ENCODE peak calls at places on chromosome 16, in four cellular contexts. B is H9, Y is H1, H is IMR-90. J is an unnamed sample.

GRCh38 chr16:10325783-10326543 is 59.9 kb upstream of the ATF7IP2 start:
- DNase-seq in B (no peak), H (no peak), Y (no peak), J (no peak)

GRCh38 chr16:65117701-65118448 is 4.0 kb downstream of the CDH11 start:
- DNase-seq in B (peak; percentile 76), H (peak; percentile 90), Y (peak; percentile 71), J (peak; percentile 88)

GRCh38 chr16:85126731-85127662 is 14.7 kb upstream of the CIBAR2 start:
- DNase-seq in H (peak; percentile 93), Y (peak; percentile 66), B (no peak), J (peak; percentile 37)

GRCh38 chr16:47359478-47359877 is 101.4 kb downstream of the ITFG1 start:
- DNase-seq in Y (no peak), B (no peak), H (no peak), J (no peak)

GRCh38 chr16:4748682-4749411 is 14.5 kb downstream of the DNAAF8 start:
- DNase-seq in B (no peak), H (no peak), Y (no peak), J (no peak)

GRCh38 chr16:55406651-55407050 is 72.3 kb upstream of the MMP2 start:
- DNase-seq in H (no peak), Y (no peak), B (no peak), J (no peak)

GRCh38 chr16:53052519-53053501 is at the start of gene CHD9NB:
- DNase-seq in Y (no peak), H (peak; percentile 86), B (no peak), J (peak; percentile 49)

GRCh38 chr16:11078812-11079459 is 134.6 kb downstream of the CLEC16A start:
- DNase-seq in H (peak; percentile 83), B (no peak), Y (no peak), J (no peak)

GRCh38 chr16:85359147-85359822 is 247.0 kb upstream of the CIBAR2 start:
- DNase-seq in H (peak; percentile 34), B (no peak), Y (no peak), J (no peak)

GRCh38 chr16:77551352-77551751 is 116.5 kb upstream of the ADAMTS18 start:
- DNase-seq in Y (no peak), H (no peak), B (no peak), J (no peak)

GRCh38 chr16:84726079-84726669 is 26.4 kb downstream of the USP10 start:
- DNase-seq in B (peak; percentile 79), H (peak; percentile 85), Y (peak; percentile 93), J (peak; percentile 85)

GRCh38 chr16:28923652-28924398 is 1.2 kb downstream of the RABEP2 start:
- DNase-seq in B (no peak), H (no peak), Y (no peak), J (no peak)

GRCh38 chr16:25151996-25152395 is 40.5 kb downstream of the LCMT1 start:
- DNase-seq in B (no peak), Y (no peak), H (peak; percentile 58), J (peak; percentile 48)

GRCh38 chr16:64910351-64910750 is 211.5 kb downstream of the CDH11 start:
- DNase-seq in Y (no peak), H (peak; percentile 96), B (peak; percentile 30), J (peak; percentile 78)

GRCh38 chr16:77594798-77595625 is 127.3 kb upstream of the NUDT7 start:
- DNase-seq in B (no peak), H (no peak), Y (no peak), J (no peak)

GRCh38 chr16:68381363-68381724 is 67.0 kb downstream of the SMPD3 start:
- DNase-seq in H (no peak), Y (no peak), B (no peak), J (no peak)

GRCh38 chr16:53912155-53912554 is 208.2 kb downstream of the FTO start:
- DNase-seq in B (no peak), H (no peak), Y (no peak), J (no peak)

GRCh38 chr16:9090960-9091866 is at the start of gene HAPSTR1:
- DNase-seq in B (peak; percentile 100), Y (peak; percentile 95), H (peak; percentile 100), J (peak; percentile 100)

GRCh38 chr16:65116818-65117430 is 4.9 kb downstream of the CDH11 start:
- DNase-seq in H (peak; percentile 41), Y (no peak), B (no peak), J (no peak)

GRCh38 chr16:86343111-86343642 is 167.2 kb upstream of the FOXF1 start:
- DNase-seq in Y (no peak), B (no peak), H (peak; percentile 89), J (no peak)

GRCh38 chr16:25699069-25699468 is 7.3 kb downstream of the HS3ST4 start:
- DNase-seq in Y (no peak), H (no peak), B (no peak), J (no peak)

GRCh38 chr16:4682084-4682581 is 11.2 kb upstream of the NUDT16L1 start:
- DNase-seq in H (no peak), Y (no peak), B (no peak), J (no peak)

GRCh38 chr16:87318158-87318644 is 1.0 kb upstream of the C16orf95 start:
- DNase-seq in Y (no peak), B (no peak), H (peak; percentile 16), J (peak; percentile 10)

GRCh38 chr16:77496934-77497333 is 62.1 kb upstream of the ADAMTS18 start:
- DNase-seq in B (no peak), H (no peak), Y (no peak), J (no peak)

GRCh38 chr16:75550211-75550662 is 5.8 kb downstream of the TMEM231 start:
- DNase-seq in Y (no peak), H (peak; percentile 43), B (peak; percentile 82), J (peak; percentile 92)

GRCh38 chr16:66979011-66979717 is 9.2 kb upstream of the CES4A start:
- DNase-seq in H (no peak), Y (no peak), B (no peak), J (no peak)

GRCh38 chr16:12215302-12216105 is 239.0 kb downstream of the SNX29 start:
- DNase-seq in Y (peak; percentile 67), H (no peak), B (peak; percentile 57), J (peak; percentile 46)

GRCh38 chr16:85901110-85901509 is 2.1 kb downstream of the IRF8 start:
- DNase-seq in B (no peak), H (no peak), Y (no peak), J (no peak)

GRCh38 chr16:82439678-82440293 is 187.0 kb upstream of the CDH13 start:
- DNase-seq in H (peak; percentile 4), Y (peak; percentile 57), B (peak; percentile 39), J (peak; percentile 72)

GRCh38 chr16:11980167-11980844 is 3.8 kb downstream of the SNX29 start:
- DNase-seq in B (no peak), Y (no peak), H (no peak), J (no peak)

GRCh38 chr16:11781773-11782172 is 15.3 kb downstream of the ZC3H7A start:
- DNase-seq in H (no peak), Y (no peak), B (no peak), J (no peak)

GRCh38 chr16:3691778-3692177 is 25.5 kb downstream of the TRAP1 start:
- DNase-seq in Y (no peak), H (no peak), B (no peak), J (no peak)

GRCh38 chr16:85428168-85428898 is 184.8 kb upstream of the GSE1 start:
- DNase-seq in B (peak; percentile 60), H (no peak), Y (peak; percentile 84), J (no peak)

GRCh38 chr16:23578096-23578830 is 17.9 kb downstream of the NDUFAB1 start:
- DNase-seq in B (no peak), Y (no peak), H (peak; percentile 24), J (no peak)

DNA sequence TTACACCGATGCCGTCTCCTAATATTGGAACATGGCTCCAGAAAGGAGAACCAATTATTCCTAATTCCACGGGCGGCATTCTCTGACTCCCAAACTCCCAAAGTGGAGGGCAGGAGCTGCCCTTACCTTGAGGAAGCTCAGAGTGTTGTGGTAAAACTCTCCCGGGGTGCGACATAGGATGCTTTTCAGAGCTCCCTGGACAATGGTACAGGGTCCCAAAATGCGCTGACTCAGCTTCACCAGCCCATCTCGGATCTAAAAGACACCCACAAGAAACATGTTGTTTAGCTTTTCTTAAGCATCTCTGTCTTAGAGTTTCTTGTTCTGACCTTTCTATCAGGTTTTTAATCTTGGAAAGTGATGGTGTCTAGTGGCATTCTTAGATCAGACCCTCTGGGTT is 6.7 kb downstream of the TAT start:
- DNase-seq in B (no peak), Y (no peak), H (no peak), J (no peak)
- H4K5ac ChIP-seq in B (no peak overlapping the region), Y (no peak overlapping the region), H (no peak overlapping the region), J (no peak overlapping the region)

DNA sequence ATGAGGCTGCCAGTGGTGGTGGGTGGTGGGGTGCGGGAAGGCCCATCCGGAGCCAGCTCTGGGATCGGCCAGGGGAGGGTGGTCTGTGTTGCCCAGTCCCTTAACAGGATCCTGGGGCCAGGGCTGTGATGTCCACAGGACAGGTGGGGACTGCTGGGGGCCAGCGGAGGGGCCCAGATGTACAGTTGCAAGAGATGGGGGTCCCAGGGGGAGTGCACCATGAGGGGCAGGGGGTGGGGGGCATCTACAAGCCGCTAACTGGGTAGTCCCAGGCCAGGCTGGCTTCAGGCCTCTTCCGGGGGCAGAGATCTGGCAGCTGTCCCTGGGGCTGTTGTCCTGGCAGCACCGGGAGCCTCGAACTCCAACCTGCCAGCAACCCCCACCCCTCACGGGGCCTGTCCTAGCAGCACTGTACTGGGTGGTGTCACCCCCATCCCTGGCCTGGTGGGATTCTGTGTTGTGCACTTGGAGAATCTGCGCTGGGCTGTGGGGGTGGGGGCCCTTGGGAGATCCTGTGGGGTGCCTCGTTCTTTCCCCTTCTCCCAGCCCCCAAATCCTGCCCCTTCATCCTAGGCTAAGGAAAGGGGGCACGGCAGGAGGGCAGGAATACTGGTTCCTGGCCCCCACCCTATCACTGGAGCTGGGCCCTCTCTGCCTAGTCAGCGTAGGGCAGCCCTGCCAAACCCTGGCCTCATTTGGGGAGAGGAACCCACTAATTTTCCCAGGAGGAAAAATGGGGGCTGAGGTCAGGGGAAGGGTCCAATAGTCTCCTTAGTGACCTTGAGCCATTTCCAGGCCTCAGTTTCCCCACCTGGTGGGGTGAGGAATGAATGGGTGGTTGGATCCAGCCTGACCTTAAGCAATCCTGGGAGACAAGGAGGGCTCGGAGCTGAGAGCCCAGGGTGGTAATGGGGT is 1.4 kb downstream of the MTSS2 start:
- DNase-seq in B (no peak), H (no peak), Y (no peak), J (no peak)
- H3K18ac ChIP-seq in B (no peak overlapping the region), H (peak overlapping the region; percentile 0), Y (peak overlapping the region; percentile 71), J (no peak overlapping the region)

DNA sequence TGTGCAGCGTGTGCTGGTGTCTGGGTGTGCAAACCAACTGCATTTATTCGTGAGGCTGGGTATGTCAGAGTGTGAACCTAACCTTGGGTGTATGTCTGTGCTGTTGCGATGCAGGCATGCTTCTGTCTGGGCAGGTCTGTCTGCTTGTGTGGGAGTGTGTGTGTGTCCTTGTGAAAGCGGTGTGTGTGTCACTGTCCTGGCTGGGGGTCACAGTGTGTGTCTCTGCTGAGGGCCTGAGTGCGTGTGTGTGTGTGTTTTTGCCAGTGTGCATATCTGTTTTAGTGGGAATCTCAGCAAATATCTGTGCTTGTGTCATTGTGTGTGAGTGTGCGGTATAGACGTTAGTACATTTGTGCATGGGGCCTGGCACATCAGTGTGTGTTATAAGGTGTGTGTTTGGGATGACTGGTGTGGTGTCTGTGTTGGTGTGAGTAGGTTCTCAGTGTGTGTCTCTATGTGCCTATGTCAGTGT is 121.8 kb downstream of the CYLD start:
- DNase-seq in H (no peak), Y (peak; percentile 45), B (no peak), J (no peak)
- H4K5ac ChIP-seq in H (no peak overlapping the region), Y (no peak overlapping the region), B (no peak overlapping the region), J (no peak overlapping the region)

GRCh38 chr16:49011807-49012345 is 269.8 kb downstream of the CBLN1 start:
- DNase-seq in Y (peak; percentile 31), B (no peak), H (no peak), J (peak; percentile 86)

GRCh38 chr16:49010396-49010795 is 271.2 kb downstream of the CBLN1 start:
- DNase-seq in B (no peak), H (no peak), Y (no peak), J (no peak)

GRCh38 chr16:49009204-49009603 is 272.4 kb downstream of the CBLN1 start:
- DNase-seq in B (no peak), H (no peak), Y (no peak), J (peak; percentile 44)

GRCh38 chr16:49012961-49013726 is 268.5 kb downstream of the CBLN1 start:
- DNase-seq in H (no peak), B (no peak), Y (peak; percentile 37), J (no peak)

GRCh38 chr16:49010879-49011278 is 270.8 kb downstream of the CBLN1 start:
- DNase-seq in B (no peak), H (no peak), Y (no peak), J (no peak)
- H3K18ac ChIP-seq in B (no peak overlapping the region), H (no peak overlapping the region), Y (no peak overlapping the region), J (no peak overlapping the region)

J was measured in mesendoderm.